ENCODE peak calls at places on chromosomes 5 and 9, in ten cellular contexts. L is colonic mucosa, W is pancreas, H is OCI-LY7, Y is heart left ventricle, T is D721Med, Q is HCT116, F is foreskin fibroblast, S is uterus, G is cardiac muscle cell. E is an unnamed sample.

GRCh38 chr5:141430332-141431113 is at the start of gene PCDHGA12:
- DNase-seq in L (no peak), W (no peak), H (peak), Y (peak), T (no peak), Q (no peak), F (peak), S (peak), G (peak), E (no peak)

GRCh38 chr9:16341176-16341575 is 529.3 kb downstream of the BNC2 start:
- DNase-seq in L (no peak), W (no peak), H (no peak), Y (no peak), T (no peak), Q (no peak), F (peak), S (no peak), G (no peak), E (no peak)

GRCh38 chr9:84947412-84947972 is 278.0 kb downstream of the NTRK2 start:
- DNase-seq in L (peak), W (no peak), H (no peak), Y (no peak), T (no peak), Q (no peak), F (no peak), S (no peak), G (no peak), E (no peak)

GRCh38 chr9:122222741-122223140 is 6.0 kb downstream of the LHX6 start:
- DNase-seq in L (no peak), W (no peak), H (no peak), Y (no peak), T (no peak), Q (no peak), F (no peak), S (no peak), G (no peak), E (no peak)

GRCh38 chr9:135222991-135223760 is 135.7 kb downstream of the OLFM1 start:
- DNase-seq in L (no peak), W (peak), H (no peak), Y (no peak), T (no peak), Q (no peak), F (no peak), S (no peak), G (no peak), E (no peak)

GRCh38 chr5:39341934-39342333 is 22.4 kb downstream of the C9 start:
- DNase-seq in L (no peak), W (no peak), H (no peak), Y (no peak), T (no peak), Q (no peak), F (no peak), S (no peak), G (no peak), E (no peak)

GRCh38 chr5:111262815-111263214 is 38.6 kb downstream of the CAMK4 start:
- DNase-seq in L (no peak), W (no peak), H (no peak), Y (no peak), T (no peak), Q (no peak), F (no peak), S (no peak), G (no peak), E (no peak)

GRCh38 chr9:12680757-12681156 is 12.4 kb upstream of the TYRP1 start:
- DNase-seq in L (no peak), W (no peak), H (no peak), Y (no peak), T (no peak), Q (no peak), F (no peak), S (no peak), G (peak), E (no peak)

GRCh38 chr5:157828031-157828948 is 30.7 kb downstream of the CLINT1 start:
- DNase-seq in L (no peak), W (no peak), H (peak), Y (no peak), T (no peak), Q (no peak), F (no peak), S (no peak), G (peak), E (no peak)

GRCh38 chr5:96007051-96007450 is 45.4 kb upstream of the ELL2 start:
- DNase-seq in L (no peak), W (no peak), H (no peak), Y (no peak), T (no peak), Q (no peak), F (no peak), S (no peak), G (no peak), E (no peak)

GRCh38 chr9:89410709-89411111 is 87.2 kb downstream of the SEMA4D start:
- DNase-seq in L (no peak), W (no peak), H (no peak), Y (no peak), T (no peak), Q (no peak), F (no peak), S (no peak), G (no peak), E (no peak)

GRCh38 chr5:38615042-38615441 is 58.6 kb upstream of the LIFR start:
- DNase-seq in L (no peak), W (no peak), H (no peak), Y (no peak), T (no peak), Q (no peak), F (no peak), S (no peak), G (no peak), E (no peak)

GRCh38 chr5:55498466-55498865 is 36.3 kb downstream of the PLPP1 start:
- DNase-seq in L (no peak), W (no peak), H (no peak), Y (no peak), T (no peak), Q (no peak), F (no peak), S (no peak), G (no peak), E (no peak)

GRCh38 chr9:137482094-137482781 is 23.1 kb upstream of the NSMF start:
- DNase-seq in L (no peak), W (peak), H (no peak), Y (peak), T (no peak), Q (no peak), F (peak), S (peak), G (peak), E (no peak)

GRCh38 chr5:125659316-125660071 is 763.7 kb upstream of the GRAMD2B start:
- DNase-seq in L (no peak), W (no peak), H (no peak), Y (no peak), T (no peak), Q (no peak), F (peak), S (peak), G (peak), E (no peak)

GRCh38 chr5:93964421-93964820 is 223.0 kb upstream of the POU5F2 start:
- DNase-seq in L (no peak), W (no peak), H (no peak), Y (no peak), T (no peak), Q (no peak), F (no peak), S (no peak), G (no peak), E (no peak)

GRCh38 chr9:21831841-21832509 is 29.5 kb downstream of the MTAP start:
- DNase-seq in L (no peak), W (no peak), H (peak), Y (no peak), T (no peak), Q (no peak), F (peak), S (no peak), G (peak), E (no peak)

GRCh38 chr9:34377402-34377741 is 674 bp upstream of the MYORG start:
- DNase-seq in L (peak), W (peak), H (no peak), Y (no peak), T (no peak), Q (no peak), F (no peak), S (no peak), G (no peak), E (peak)

GRCh38 chr5:55540024-55540423 is 5.3 kb upstream of the PLPP1 start:
- DNase-seq in L (no peak), W (no peak), H (no peak), Y (no peak), T (no peak), Q (no peak), F (peak), S (no peak), G (no peak), E (no peak)

GRCh38 chr5:169094586-169095409 is 206.1 kb downstream of the SLIT3 start:
- DNase-seq in L (no peak), W (no peak), H (no peak), Y (no peak), T (no peak), Q (no peak), F (peak), S (no peak), G (peak), E (no peak)

GRCh38 chr5:32259033-32259432 is 53.7 kb downstream of the MTMR12 start:
- DNase-seq in L (no peak), W (no peak), H (no peak), Y (no peak), T (no peak), Q (no peak), F (no peak), S (no peak), G (no peak), E (no peak)

GRCh38 chr9:127224883-127225739 is 39.5 kb upstream of the GARNL3 start:
- DNase-seq in L (peak), W (peak), H (peak), Y (peak), T (peak), Q (peak), F (peak), S (peak), G (peak), E (peak)

GRCh38 chr9:135294826-135295225 is 184.8 kb upstream of the PPP1R26 start:
- DNase-seq in L (no peak), W (no peak), H (no peak), Y (no peak), T (no peak), Q (peak), F (no peak), S (no peak), G (no peak), E (no peak)

GRCh38 chr9:112002847-112003457 is 106.3 kb downstream of the UGCG start:
- DNase-seq in L (no peak), W (no peak), H (no peak), Y (no peak), T (no peak), Q (no peak), F (no peak), S (no peak), G (no peak), E (no peak)

GRCh38 chr5:126811515-126812198 is 34.7 kb downstream of the LMNB1 start:
- DNase-seq in L (no peak), W (no peak), H (no peak), Y (no peak), T (no peak), Q (no peak), F (peak), S (no peak), G (peak), E (no peak)

GRCh38 chr5:150454492-150455229 is 5.1 kb upstream of the RPS14 start:
- DNase-seq in L (no peak), W (no peak), H (no peak), Y (no peak), T (no peak), Q (no peak), F (no peak), S (no peak), G (no peak), E (no peak)

GRCh38 chr5:14250094-14250777 is 107.1 kb downstream of the TRIO start:
- DNase-seq in L (peak), W (no peak), H (no peak), Y (peak), T (no peak), Q (no peak), F (peak), S (peak), G (peak), E (peak)

GRCh38 chr5:154271466-154271865 is 80.9 kb downstream of the GALNT10 start:
- DNase-seq in L (no peak), W (no peak), H (no peak), Y (no peak), T (no peak), Q (no peak), F (no peak), S (no peak), G (no peak), E (no peak)

GRCh38 chr9:25964239-25964638 is 286.0 kb upstream of the TUSC1 start:
- DNase-seq in L (peak), W (no peak), H (peak), Y (no peak), T (no peak), Q (peak), F (peak), S (no peak), G (peak), E (peak)

DNA sequence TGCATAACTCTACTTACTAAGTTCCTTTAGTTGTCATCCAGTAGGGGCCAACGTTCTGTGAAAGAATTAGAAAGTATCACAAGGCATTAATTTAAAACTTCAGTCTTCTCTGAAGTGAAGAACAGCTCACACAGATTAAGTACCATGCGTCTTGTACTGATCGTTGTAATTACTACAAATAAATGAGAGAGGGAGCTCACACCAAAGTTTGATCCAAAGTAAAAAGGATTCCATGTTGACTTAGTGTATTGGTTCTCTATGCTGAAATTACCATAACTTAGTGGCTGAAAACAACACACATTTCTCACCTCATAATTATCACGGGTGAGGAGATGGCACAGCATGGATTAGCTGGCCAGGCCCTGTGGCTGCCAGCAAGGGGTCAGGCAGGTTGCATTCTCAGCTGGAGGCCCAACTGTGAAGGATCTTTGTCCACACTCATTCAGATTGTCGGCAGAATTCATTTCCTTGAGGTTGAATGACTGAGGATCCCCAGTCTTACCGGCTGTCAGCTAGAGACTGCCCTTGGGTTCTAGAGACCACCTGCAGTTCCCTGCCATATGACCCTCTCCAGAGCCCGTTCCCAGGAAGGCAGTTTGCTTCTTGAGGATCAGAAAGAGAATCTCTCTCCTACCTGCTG is 169.1 kb downstream of the YTHDC2 start:
- DNase-seq in L (no peak), W (no peak), H (no peak), Y (no peak), T (no peak), Q (peak), F (no peak), S (no peak), G (peak), E (no peak)
- TF ChIP-seq CTCF in L (no peak), W (no peak), H (no peak), Y (no peak), T (peak), Q (peak), F (no peak), S (no peak), G (no peak), E (no peak)

GRCh38 chr9:35385042-35385441 is 104.9 kb upstream of the RUSC2 start:
- DNase-seq in L (no peak), W (no peak), H (no peak), Y (no peak), T (no peak), Q (no peak), F (peak), S (no peak), G (peak), E (no peak)
- TF ChIP-seq CTCF in L (no peak), W (no peak), H (no peak), Y (no peak), T (no peak), Q (peak), F (peak), S (no peak), G (peak), E (no peak)

GRCh38 chr5:103778915-103779314 is 216.3 kb upstream of the NUDT12 start:
- DNase-seq in L (no peak), W (peak), H (no peak), Y (no peak), T (no peak), Q (no peak), F (no peak), S (no peak), G (no peak), E (no peak)

GRCh38 chr5:103785569-103785968 is 223.0 kb upstream of the NUDT12 start:
- DNase-seq in L (no peak), W (no peak), H (no peak), Y (no peak), T (no peak), Q (no peak), F (no peak), S (no peak), G (no peak), E (no peak)

GRCh38 chr5:103780794-103781193 is 218.2 kb upstream of the NUDT12 start:
- DNase-seq in L (no peak), W (no peak), H (no peak), Y (no peak), T (no peak), Q (no peak), F (no peak), S (no peak), G (no peak), E (no peak)
- TF ChIP-seq CTCF in L (no peak), W (no peak), H (no peak), Y (no peak), T (no peak), Q (no peak), F (no peak), S (no peak), G (no peak), E (no peak)

GRCh38 chr9:92837191-92837590 is 40.6 kb downstream of the ZNF484 start:
- DNase-seq in L (no peak), W (no peak), H (no peak), Y (no peak), T (no peak), Q (no peak), F (no peak), S (no peak), G (no peak), E (no peak)
- TF ChIP-seq CTCF in L (no peak), W (no peak), H (no peak), Y (no peak), T (no peak), Q (no peak), F (no peak), S (no peak), G (no peak), E (no peak)